ENCODE peak calls at places on chromosomes 3 and 15, in six cellular contexts. One of them, this sample, is unnamed.

GRCh38 chr3:98433764-98434163 is 29.2 kb upstream of the OR5K1 start:
- DNase-seq in SK-N-SH: no peak
- DNase-seq in ovary: no peak
- DNase-seq in stomach: no peak
- DNase-seq in A549: no peak
- DNase-seq in K562: no peak
- DNase-seq in this sample: peak

GRCh38 chr3:134035836-134036235 is 6.1 kb upstream of the SLCO2A1 start:
- DNase-seq in SK-N-SH: no peak
- DNase-seq in ovary: no peak
- DNase-seq in stomach: no peak
- DNase-seq in A549: no peak
- DNase-seq in K562: no peak
- DNase-seq in this sample: no peak

GRCh38 chr3:39358302-39358701 is 24.9 kb upstream of the SLC25A38 start:
- DNase-seq in SK-N-SH: no peak
- DNase-seq in ovary: no peak
- DNase-seq in stomach: no peak
- DNase-seq in A549: no peak
- DNase-seq in K562: no peak
- DNase-seq in this sample: no peak

GRCh38 chr3:70999730-71000129 is 583.8 kb downstream of the FOXP1 start:
- DNase-seq in SK-N-SH: peak
- DNase-seq in ovary: no peak
- DNase-seq in stomach: no peak
- DNase-seq in A549: no peak
- DNase-seq in K562: no peak
- DNase-seq in this sample: no peak

GRCh38 chr15:44692659-44693058 is 18.5 kb downstream of the PATL2 start:
- DNase-seq in SK-N-SH: no peak
- DNase-seq in ovary: no peak
- DNase-seq in stomach: no peak
- DNase-seq in A549: no peak
- DNase-seq in K562: no peak
- DNase-seq in this sample: no peak

GRCh38 chr15:99818872-99819271 is 85.6 kb upstream of the LYSMD4 start:
- DNase-seq in SK-N-SH: no peak
- DNase-seq in ovary: no peak
- DNase-seq in stomach: no peak
- DNase-seq in A549: no peak
- DNase-seq in K562: no peak
- DNase-seq in this sample: no peak

GRCh38 chr3:71997066-71997653 is 212.2 kb upstream of the PROK2 start:
- DNase-seq in SK-N-SH: no peak
- DNase-seq in ovary: no peak
- DNase-seq in stomach: no peak
- DNase-seq in A549: no peak
- DNase-seq in K562: no peak
- DNase-seq in this sample: no peak

GRCh38 chr15:89972085-89972484 is 29.0 kb upstream of the ZNF710 start:
- DNase-seq in SK-N-SH: no peak
- DNase-seq in ovary: no peak
- DNase-seq in stomach: no peak
- DNase-seq in A549: no peak
- DNase-seq in K562: no peak
- DNase-seq in this sample: no peak

GRCh38 chr3:17645074-17645698 is 97.2 kb downstream of the TBC1D5 start:
- DNase-seq in SK-N-SH: peak
- DNase-seq in ovary: no peak
- DNase-seq in stomach: no peak
- DNase-seq in A549: peak
- DNase-seq in K562: peak
- DNase-seq in this sample: no peak

GRCh38 chr15:58221591-58222241 is 83.5 kb downstream of the AQP9 start:
- DNase-seq in SK-N-SH: peak
- DNase-seq in ovary: no peak
- DNase-seq in stomach: peak
- DNase-seq in A549: peak
- DNase-seq in K562: peak
- DNase-seq in this sample: no peak

GRCh38 chr3:62319570-62320243 is 53.6 kb downstream of the FEZF2 start:
- DNase-seq in SK-N-SH: no peak
- DNase-seq in ovary: no peak
- DNase-seq in stomach: no peak
- DNase-seq in A549: no peak
- DNase-seq in K562: no peak
- DNase-seq in this sample: no peak

GRCh38 chr3:124969190-124969589 is 34.6 kb upstream of the MUC13 start:
- DNase-seq in SK-N-SH: no peak
- DNase-seq in ovary: no peak
- DNase-seq in stomach: no peak
- DNase-seq in A549: no peak
- DNase-seq in K562: no peak
- DNase-seq in this sample: no peak

GRCh38 chr3:26347150-26347549 is 275.4 kb upstream of the LRRC3B start:
- DNase-seq in SK-N-SH: no peak
- DNase-seq in ovary: no peak
- DNase-seq in stomach: no peak
- DNase-seq in A549: no peak
- DNase-seq in K562: no peak
- DNase-seq in this sample: no peak

GRCh38 chr3:120348065-120348980 is 831 bp downstream of the LRRC58 start:
- DNase-seq in SK-N-SH: peak
- DNase-seq in ovary: no peak
- DNase-seq in stomach: no peak
- DNase-seq in A549: peak
- DNase-seq in K562: peak
- DNase-seq in this sample: no peak

GRCh38 chr3:39146083-39146501 is 7.3 kb downstream of the CSRNP1 start:
- DNase-seq in SK-N-SH: no peak
- DNase-seq in ovary: no peak
- DNase-seq in stomach: no peak
- DNase-seq in A549: no peak
- DNase-seq in K562: no peak
- DNase-seq in this sample: no peak

GRCh38 chr3:163785693-163786092 is 1292.6 kb downstream of the SI start:
- DNase-seq in SK-N-SH: peak
- DNase-seq in ovary: no peak
- DNase-seq in stomach: no peak
- DNase-seq in A549: no peak
- DNase-seq in K562: no peak
- DNase-seq in this sample: no peak

GRCh38 chr3:177610677-177611654 is 413.7 kb upstream of the TBL1XR1 start:
- DNase-seq in SK-N-SH: no peak
- DNase-seq in ovary: no peak
- DNase-seq in stomach: peak
- DNase-seq in A549: no peak
- DNase-seq in K562: no peak
- DNase-seq in this sample: no peak

GRCh38 chr15:70627734-70628541 is 135.4 kb downstream of the UACA start:
- DNase-seq in SK-N-SH: peak
- DNase-seq in ovary: no peak
- DNase-seq in stomach: no peak
- DNase-seq in A549: no peak
- DNase-seq in K562: no peak
- DNase-seq in this sample: no peak

GRCh38 chr3:58492385-58492970 is 582 bp downstream of the KCTD6 start:
- DNase-seq in SK-N-SH: peak
- DNase-seq in ovary: no peak
- DNase-seq in stomach: no peak
- DNase-seq in A549: no peak
- DNase-seq in K562: peak
- DNase-seq in this sample: no peak

GRCh38 chr3:20836801-20837200 is 650.8 kb upstream of the SGO1 start:
- DNase-seq in SK-N-SH: no peak
- DNase-seq in ovary: no peak
- DNase-seq in stomach: no peak
- DNase-seq in A549: no peak
- DNase-seq in K562: no peak
- DNase-seq in this sample: no peak

GRCh38 chr3:6326760-6327159 is 534.2 kb upstream of the GRM7 start:
- DNase-seq in SK-N-SH: no peak
- DNase-seq in ovary: no peak
- DNase-seq in stomach: no peak
- DNase-seq in A549: no peak
- DNase-seq in K562: no peak
- DNase-seq in this sample: no peak

GRCh38 chr3:143839980-143840379 is 8.3 kb downstream of the SLC9A9 start:
- DNase-seq in SK-N-SH: no peak
- DNase-seq in ovary: no peak
- DNase-seq in stomach: no peak
- DNase-seq in A549: no peak
- DNase-seq in K562: no peak
- DNase-seq in this sample: no peak

GRCh38 chr3:183230826-183231225 is 22.2 kb upstream of the B3GNT5 start:
- DNase-seq in SK-N-SH: no peak
- DNase-seq in ovary: no peak
- DNase-seq in stomach: no peak
- DNase-seq in A549: no peak
- DNase-seq in K562: no peak
- DNase-seq in this sample: no peak

GRCh38 chr3:179801263-179801662 is 148.4 kb downstream of the USP13 start:
- DNase-seq in SK-N-SH: no peak
- DNase-seq in ovary: no peak
- DNase-seq in stomach: no peak
- DNase-seq in A549: no peak
- DNase-seq in K562: no peak
- DNase-seq in this sample: no peak

GRCh38 chr15:68268405-68268804 is 9.1 kb upstream of the FEM1B start:
- DNase-seq in SK-N-SH: no peak
- DNase-seq in ovary: no peak
- DNase-seq in stomach: no peak
- DNase-seq in A549: no peak
- DNase-seq in K562: no peak
- DNase-seq in this sample: no peak

GRCh38 chr15:68274184-68274848 is 3.2 kb upstream of the FEM1B start:
- DNase-seq in SK-N-SH: no peak
- DNase-seq in ovary: no peak
- DNase-seq in stomach: no peak
- DNase-seq in A549: no peak
- DNase-seq in K562: no peak
- DNase-seq in this sample: no peak

GRCh38 chr15:68275165-68275746 is 2.3 kb upstream of the FEM1B start:
- DNase-seq in SK-N-SH: no peak
- DNase-seq in ovary: no peak
- DNase-seq in stomach: peak
- DNase-seq in A549: no peak
- DNase-seq in K562: no peak
- DNase-seq in this sample: no peak

GRCh38 chr15:68272797-68273271 is 4.7 kb upstream of the FEM1B start:
- DNase-seq in SK-N-SH: no peak
- DNase-seq in ovary: no peak
- DNase-seq in stomach: no peak
- DNase-seq in A549: no peak
- DNase-seq in K562: no peak
- DNase-seq in this sample: no peak

GRCh38 chr15:68271854-68272471 is 5.6 kb upstream of the FEM1B start:
- DNase-seq in SK-N-SH: peak
- DNase-seq in ovary: no peak
- DNase-seq in stomach: no peak
- DNase-seq in A549: peak
- DNase-seq in K562: no peak
- DNase-seq in this sample: no peak
- TF ChIP-seq EP300 in SK-N-SH: no peak
- TF ChIP-seq EP300 in ovary: no peak
- TF ChIP-seq EP300 in stomach: peak
- TF ChIP-seq EP300 in A549: no peak
- TF ChIP-seq EP300 in K562: no peak
- TF ChIP-seq EP300 in this sample: no peak

GRCh38 chr3:128969993-128970740 is 23.7 kb downstream of the CFAP92 start:
- DNase-seq in SK-N-SH: peak
- DNase-seq in ovary: peak
- DNase-seq in stomach: peak
- DNase-seq in A549: no peak
- DNase-seq in K562: peak
- DNase-seq in this sample: no peak

GRCh38 chr3:128973988-128974564 is 19.8 kb downstream of the CFAP92 start:
- DNase-seq in SK-N-SH: no peak
- DNase-seq in ovary: no peak
- DNase-seq in stomach: no peak
- DNase-seq in A549: no peak
- DNase-seq in K562: no peak
- DNase-seq in this sample: no peak

GRCh38 chr3:128970741-128971048 is 23.2 kb downstream of the CFAP92 start:
- DNase-seq in SK-N-SH: no peak
- DNase-seq in ovary: no peak
- DNase-seq in stomach: no peak
- DNase-seq in A549: no peak
- DNase-seq in K562: no peak
- DNase-seq in this sample: no peak

GRCh38 chr3:128971421-128971820 is 22.5 kb downstream of the CFAP92 start:
- DNase-seq in SK-N-SH: no peak
- DNase-seq in ovary: no peak
- DNase-seq in stomach: no peak
- DNase-seq in A549: no peak
- DNase-seq in K562: no peak
- DNase-seq in this sample: no peak

DNA sequence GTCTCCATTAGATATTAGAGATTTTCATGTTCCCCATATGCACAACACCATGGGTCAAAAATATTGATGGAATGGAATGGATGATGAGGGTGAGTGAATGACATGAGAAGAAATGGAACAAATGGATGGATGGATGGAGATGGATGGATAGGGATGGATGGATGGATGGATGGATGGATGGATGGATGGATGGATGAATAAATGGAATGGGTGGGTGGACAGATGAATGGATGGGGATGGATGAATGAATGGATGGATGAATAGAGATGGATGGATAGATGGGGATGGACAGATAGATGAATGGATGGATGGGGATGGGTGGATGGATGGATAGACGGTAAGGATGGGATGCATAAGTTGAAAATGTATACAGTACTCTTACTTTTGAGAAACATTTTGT is 18.6 kb downstream of the CFAP92 start:
- DNase-seq in SK-N-SH: no peak
- DNase-seq in ovary: no peak
- DNase-seq in stomach: no peak
- DNase-seq in A549: no peak
- DNase-seq in K562: no peak
- DNase-seq in this sample: no peak
- H3K4me3 ChIP-seq in SK-N-SH: no peak
- H3K4me3 ChIP-seq in ovary: no peak
- H3K4me3 ChIP-seq in stomach: no peak
- H3K4me3 ChIP-seq in A549: no peak
- H3K4me3 ChIP-seq in K562: no peak
- H3K4me3 ChIP-seq in this sample: no peak

GRCh38 chr15:74995182-74995778 is at the start of gene SCAMP5:
- DNase-seq in SK-N-SH: peak
- DNase-seq in ovary: peak
- DNase-seq in stomach: peak
- DNase-seq in A549: peak
- DNase-seq in K562: peak
- DNase-seq in this sample: peak
- TF ChIP-seq EP300 in SK-N-SH: peak
- TF ChIP-seq EP300 in ovary: no peak
- TF ChIP-seq EP300 in stomach: no peak
- TF ChIP-seq EP300 in A549: no peak
- TF ChIP-seq EP300 in K562: no peak
- TF ChIP-seq EP300 in this sample: no peak

GRCh38 chr3:101779808-101780366 is 876 bp downstream of the NXPE3 start:
- DNase-seq in SK-N-SH: peak
- DNase-seq in ovary: no peak
- DNase-seq in stomach: no peak
- DNase-seq in A549: no peak
- DNase-seq in K562: no peak
- DNase-seq in this sample: no peak
- H3K4me3 ChIP-seq in SK-N-SH: peak
- H3K4me3 ChIP-seq in ovary: peak
- H3K4me3 ChIP-seq in stomach: peak
- H3K4me3 ChIP-seq in A549: peak
- H3K4me3 ChIP-seq in K562: peak
- H3K4me3 ChIP-seq in this sample: peak

GRCh38 chr3:101850327-101851048 is 1.2 kb downstream of the NFKBIZ start:
- DNase-seq in SK-N-SH: peak
- DNase-seq in ovary: no peak
- DNase-seq in stomach: no peak
- DNase-seq in A549: no peak
- DNase-seq in K562: peak
- DNase-seq in this sample: no peak
- TF ChIP-seq EP300 in SK-N-SH: no peak
- TF ChIP-seq EP300 in ovary: no peak
- TF ChIP-seq EP300 in stomach: no peak
- TF ChIP-seq EP300 in A549: no peak
- TF ChIP-seq EP300 in K562: peak
- TF ChIP-seq EP300 in this sample: no peak